ENCODE peak calls at places on chromosomes 5 and 9, in four cellular contexts. One of them, this sample, is unnamed.

GRCh38 chr5:149429839-149430721 is 51.0 kb upstream of the IL17B start:
- DNase-seq in stomach: no peak
- DNase-seq in CD8-positive, alpha-beta memory T cell: no peak
- DNase-seq in DND-41: no peak
- DNase-seq in this sample: no peak

GRCh38 chr9:94867281-94867841 is 140.9 kb downstream of the AOPEP start:
- DNase-seq in stomach: peak; percentile 83
- DNase-seq in CD8-positive, alpha-beta memory T cell: no peak
- DNase-seq in DND-41: no peak
- DNase-seq in this sample: peak; percentile 50

GRCh38 chr5:128644863-128645262 is 106.8 kb upstream of the FBN2 start:
- DNase-seq in stomach: no peak
- DNase-seq in CD8-positive, alpha-beta memory T cell: no peak
- DNase-seq in DND-41: no peak
- DNase-seq in this sample: no peak

GRCh38 chr5:78430816-78431215 is 70.4 kb downstream of the SCAMP1 start:
- DNase-seq in stomach: no peak
- DNase-seq in CD8-positive, alpha-beta memory T cell: no peak
- DNase-seq in DND-41: no peak
- DNase-seq in this sample: no peak

GRCh38 chr9:105636331-105636730 is 25.9 kb upstream of the TAL2 start:
- DNase-seq in stomach: no peak
- DNase-seq in CD8-positive, alpha-beta memory T cell: no peak
- DNase-seq in DND-41: no peak
- DNase-seq in this sample: no peak

GRCh38 chr5:35438288-35438687 is 179.4 kb upstream of the SPEF2 start:
- DNase-seq in stomach: no peak
- DNase-seq in CD8-positive, alpha-beta memory T cell: no peak
- DNase-seq in DND-41: no peak
- DNase-seq in this sample: no peak

GRCh38 chr5:135900276-135900675 is 4.6 kb upstream of the IL9 start:
- DNase-seq in stomach: no peak
- DNase-seq in CD8-positive, alpha-beta memory T cell: no peak
- DNase-seq in DND-41: no peak
- DNase-seq in this sample: no peak

GRCh38 chr5:120806132-120806531 is 342.0 kb downstream of the PRR16 start:
- DNase-seq in stomach: no peak
- DNase-seq in CD8-positive, alpha-beta memory T cell: no peak
- DNase-seq in DND-41: no peak
- DNase-seq in this sample: no peak

GRCh38 chr9:86185872-86186271 is 73.6 kb downstream of the C9orf153 start:
- DNase-seq in stomach: no peak
- DNase-seq in CD8-positive, alpha-beta memory T cell: no peak
- DNase-seq in DND-41: no peak
- DNase-seq in this sample: no peak

GRCh38 chr5:84825616-84826015 is 440.9 kb upstream of the EDIL3 start:
- DNase-seq in stomach: no peak
- DNase-seq in CD8-positive, alpha-beta memory T cell: no peak
- DNase-seq in DND-41: no peak
- DNase-seq in this sample: no peak

GRCh38 chr9:107809859-107810492 is 320.4 kb upstream of the KLF4 start:
- DNase-seq in stomach: no peak
- DNase-seq in CD8-positive, alpha-beta memory T cell: no peak
- DNase-seq in DND-41: no peak
- DNase-seq in this sample: no peak

GRCh38 chr9:105091004-105091640 is 153.3 kb upstream of the SLC44A1 start:
- DNase-seq in stomach: no peak
- DNase-seq in CD8-positive, alpha-beta memory T cell: no peak
- DNase-seq in DND-41: no peak
- DNase-seq in this sample: no peak

GRCh38 chr5:35087971-35088370 is 40.2 kb upstream of the AGXT2 start:
- DNase-seq in stomach: no peak
- DNase-seq in CD8-positive, alpha-beta memory T cell: no peak
- DNase-seq in DND-41: no peak
- DNase-seq in this sample: no peak

GRCh38 chr5:102678267-102679058 is 76.6 kb upstream of the PAM start:
- DNase-seq in stomach: no peak
- DNase-seq in CD8-positive, alpha-beta memory T cell: no peak
- DNase-seq in DND-41: no peak
- DNase-seq in this sample: no peak

GRCh38 chr5:127846884-127847283 is 143.7 kb downstream of the CCDC192 start:
- DNase-seq in stomach: no peak
- DNase-seq in CD8-positive, alpha-beta memory T cell: no peak
- DNase-seq in DND-41: no peak
- DNase-seq in this sample: no peak

GRCh38 chr9:75086443-75087278 is 1.3 kb downstream of the NMRK1 start:
- DNase-seq in stomach: peak; percentile 42
- DNase-seq in CD8-positive, alpha-beta memory T cell: no peak
- DNase-seq in DND-41: no peak
- DNase-seq in this sample: no peak

GRCh38 chr5:140348104-140348503 is 1.7 kb upstream of the HBEGF start:
- DNase-seq in stomach: no peak
- DNase-seq in CD8-positive, alpha-beta memory T cell: no peak
- DNase-seq in DND-41: no peak
- DNase-seq in this sample: no peak

GRCh38 chr5:160747963-160748362 is 104.0 kb downstream of the ATP10B start:
- DNase-seq in stomach: no peak
- DNase-seq in CD8-positive, alpha-beta memory T cell: no peak
- DNase-seq in DND-41: peak; percentile 90
- DNase-seq in this sample: no peak

GRCh38 chr5:39702928-39703327 is 278.1 kb upstream of the DAB2 start:
- DNase-seq in stomach: no peak
- DNase-seq in CD8-positive, alpha-beta memory T cell: no peak
- DNase-seq in DND-41: no peak
- DNase-seq in this sample: no peak

GRCh38 chr9:127876764-127877562 is 512 bp downstream of the AK1 start:
- DNase-seq in stomach: no peak
- DNase-seq in CD8-positive, alpha-beta memory T cell: no peak
- DNase-seq in DND-41: no peak
- DNase-seq in this sample: no peak

GRCh38 chr5:72586788-72587530 is 79.7 kb upstream of the ZNF366 start:
- DNase-seq in stomach: no peak
- DNase-seq in CD8-positive, alpha-beta memory T cell: no peak
- DNase-seq in DND-41: no peak
- DNase-seq in this sample: no peak

GRCh38 chr5:68240196-68240595 is 24.6 kb downstream of the PIK3R1 start:
- DNase-seq in stomach: no peak
- DNase-seq in CD8-positive, alpha-beta memory T cell: no peak
- DNase-seq in DND-41: no peak
- DNase-seq in this sample: no peak

GRCh38 chr5:95986937-95987520 is 25.4 kb upstream of the ELL2 start:
- DNase-seq in stomach: no peak
- DNase-seq in CD8-positive, alpha-beta memory T cell: no peak
- DNase-seq in DND-41: no peak
- DNase-seq in this sample: no peak

GRCh38 chr9:82593436-82593835 is 469.5 kb downstream of the RASEF start:
- DNase-seq in stomach: no peak
- DNase-seq in CD8-positive, alpha-beta memory T cell: no peak
- DNase-seq in DND-41: no peak
- DNase-seq in this sample: no peak

GRCh38 chr9:119501374-119501773 is 132.1 kb upstream of the BRINP1 start:
- DNase-seq in stomach: no peak
- DNase-seq in CD8-positive, alpha-beta memory T cell: no peak
- DNase-seq in DND-41: no peak
- DNase-seq in this sample: no peak

GRCh38 chr5:173637340-173637739 is 20.9 kb upstream of the BOD1 start:
- DNase-seq in stomach: no peak
- DNase-seq in CD8-positive, alpha-beta memory T cell: no peak
- DNase-seq in DND-41: no peak
- DNase-seq in this sample: no peak

GRCh38 chr5:172910828-172911627 is 48.2 kb upstream of the RPL26L1 start:
- DNase-seq in stomach: peak; percentile 55
- DNase-seq in CD8-positive, alpha-beta memory T cell: no peak
- DNase-seq in DND-41: no peak
- DNase-seq in this sample: no peak

GRCh38 chr9:132794730-132795380 is 83.2 kb downstream of the AK8 start:
- DNase-seq in stomach: no peak
- DNase-seq in CD8-positive, alpha-beta memory T cell: no peak
- DNase-seq in DND-41: no peak
- DNase-seq in this sample: no peak

GRCh38 chr5:74579215-74579614 is 61.3 kb downstream of the ENC1 start:
- DNase-seq in stomach: no peak
- DNase-seq in CD8-positive, alpha-beta memory T cell: peak; percentile 30
- DNase-seq in DND-41: peak; percentile 46
- DNase-seq in this sample: no peak

GRCh38 chr9:29004988-29005387 is 1431.7 kb upstream of the C9orf72 start:
- DNase-seq in stomach: no peak
- DNase-seq in CD8-positive, alpha-beta memory T cell: no peak
- DNase-seq in DND-41: no peak
- DNase-seq in this sample: no peak

GRCh38 chr5:99945706-99946442 is 589.3 kb upstream of the FAM174A start:
- DNase-seq in stomach: no peak
- DNase-seq in CD8-positive, alpha-beta memory T cell: no peak
- DNase-seq in DND-41: no peak
- DNase-seq in this sample: no peak

GRCh38 chr9:101418518-101419111 is 17.0 kb downstream of the ALDOB start:
- DNase-seq in stomach: no peak
- DNase-seq in CD8-positive, alpha-beta memory T cell: no peak
- DNase-seq in DND-41: no peak
- DNase-seq in this sample: no peak

GRCh38 chr5:134603059-134603458 is 29.6 kb downstream of the SAR1B start:
- DNase-seq in stomach: no peak
- DNase-seq in CD8-positive, alpha-beta memory T cell: no peak
- DNase-seq in DND-41: no peak
- DNase-seq in this sample: no peak

GRCh38 chr5:177496111-177497010 is 1.0 kb downstream of the PDLIM7 start:
- DNase-seq in stomach: peak; percentile 51
- DNase-seq in CD8-positive, alpha-beta memory T cell: no peak
- DNase-seq in DND-41: no peak
- DNase-seq in this sample: peak; percentile 91

GRCh38 chr5:54659651-54660050 is 142.1 kb downstream of the SNX18 start:
- DNase-seq in stomach: no peak
- DNase-seq in CD8-positive, alpha-beta memory T cell: no peak
- DNase-seq in DND-41: no peak
- DNase-seq in this sample: no peak

GRCh38 chr5:81850932-81851331 is 100.0 kb upstream of the SSBP2 start:
- DNase-seq in stomach: no peak
- DNase-seq in CD8-positive, alpha-beta memory T cell: no peak
- DNase-seq in DND-41: no peak
- DNase-seq in this sample: no peak
- H3K4me3 ChIP-seq in stomach: peak overlapping the region; percentile 47
- H3K4me3 ChIP-seq in CD8-positive, alpha-beta memory T cell: peak overlapping the region; percentile 55
- H3K4me3 ChIP-seq in DND-41: peak overlapping the region; percentile 59
- H3K4me3 ChIP-seq in this sample: no peak overlapping the region

DNA sequence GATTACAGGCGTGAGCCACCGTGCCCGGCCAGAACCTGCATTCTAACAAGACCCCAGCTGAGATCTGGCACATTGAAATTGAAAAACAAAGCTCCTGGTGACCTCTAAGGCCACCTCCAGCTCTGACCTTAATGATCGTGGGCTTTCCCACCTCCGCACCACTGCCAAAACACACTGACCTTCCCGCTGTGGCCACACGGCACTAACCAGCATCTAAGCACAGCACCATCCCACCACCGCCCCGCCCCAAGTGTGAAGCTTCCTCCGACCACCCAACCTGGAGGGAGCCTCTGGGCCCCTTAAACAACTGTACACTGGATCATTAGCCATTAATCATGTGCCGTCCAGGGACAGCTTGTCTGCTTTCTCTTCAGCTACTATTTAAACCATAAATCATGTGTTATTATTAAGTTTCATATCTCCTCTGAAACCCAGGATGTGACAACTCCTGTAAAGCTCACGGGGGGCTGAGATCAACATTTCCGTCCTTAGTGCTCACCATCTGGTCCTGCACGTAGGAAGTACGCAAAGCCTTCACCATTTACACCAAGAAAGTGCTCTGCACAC is 80.6 kb downstream of the COL23A1 start:
- DNase-seq in stomach: no peak
- DNase-seq in CD8-positive, alpha-beta memory T cell: no peak
- DNase-seq in DND-41: no peak
- DNase-seq in this sample: no peak
- H3K9me3 ChIP-seq in stomach: peaks cover 14% of the 10 kb centered on the region
- H3K9me3 ChIP-seq in CD8-positive, alpha-beta memory T cell: no peaks in the 10 kb centered on the region
- H3K9me3 ChIP-seq in DND-41: peaks cover 3% of the 10 kb centered on the region
- H3K9me3 ChIP-seq in this sample: no peaks in the 10 kb centered on the region

GRCh38 chr5:25963251-25964008 is 1075.0 kb downstream of the CDH9 start:
- DNase-seq in stomach: no peak
- DNase-seq in CD8-positive, alpha-beta memory T cell: no peak
- DNase-seq in DND-41: no peak
- DNase-seq in this sample: no peak
- H3K4me3 ChIP-seq in stomach: no peak overlapping the region
- H3K4me3 ChIP-seq in CD8-positive, alpha-beta memory T cell: no peak overlapping the region
- H3K4me3 ChIP-seq in DND-41: no peak overlapping the region
- H3K4me3 ChIP-seq in this sample: no peak overlapping the region

GRCh38 chr9:135272608-135273007 is 185.1 kb downstream of the OLFM1 start:
- DNase-seq in stomach: no peak
- DNase-seq in CD8-positive, alpha-beta memory T cell: no peak
- DNase-seq in DND-41: no peak
- DNase-seq in this sample: no peak
- H3K9me3 ChIP-seq in stomach: no peaks in the 10 kb centered on the region
- H3K9me3 ChIP-seq in CD8-positive, alpha-beta memory T cell: no peaks in the 10 kb centered on the region
- H3K9me3 ChIP-seq in DND-41: no peaks in the 10 kb centered on the region
- H3K9me3 ChIP-seq in this sample: no peaks in the 10 kb centered on the region

GRCh38 chr5:115169392-115170127 is at the start of gene TRIM36:
- DNase-seq in stomach: peak; percentile 97
- DNase-seq in CD8-positive, alpha-beta memory T cell: peak; percentile 84
- DNase-seq in DND-41: no peak
- DNase-seq in this sample: peak; percentile 91
- H3K4me3 ChIP-seq in stomach: peak within 1 kb of the TSS; percentile 93
- H3K4me3 ChIP-seq in CD8-positive, alpha-beta memory T cell: peak within 1 kb of the TSS; percentile 66
- H3K4me3 ChIP-seq in DND-41: no peak within 1 kb of the TSS
- H3K4me3 ChIP-seq in this sample: peak within 1 kb of the TSS; percentile 92

This sample was measured in HAP-1.